ENCODE peak calls at places on chromosomes 16 and 17, in seven cellular contexts. O, J, F, P, L, C and R are unnamed samples.

GRCh38 chr17:67218385-67218950 is 26.5 kb downstream of the HELZ start:
- DNase-seq in O (no peak), J (no peak), F (no peak), P (no peak), L (no peak), C (no peak), R (no peak)

GRCh38 chr17:50117202-50118040 is 12.5 kb downstream of the SAMD14 start:
- DNase-seq in O (peak), J (peak), F (peak), P (peak), L (no peak), C (peak), R (no peak)

GRCh38 chr16:57661510-57661909 is 6.6 kb upstream of the ADGRG3 start:
- DNase-seq in O (no peak), J (no peak), F (no peak), P (no peak), L (no peak), C (peak), R (no peak)

GRCh38 chr16:81071816-81072215 is 5.2 kb downstream of the C16orf46 start:
- DNase-seq in O (no peak), J (no peak), F (peak), P (peak), L (no peak), C (no peak), R (no peak)

GRCh38 chr16:27482397-27483082 is 67.2 kb downstream of the GTF3C1 start:
- DNase-seq in O (no peak), J (no peak), F (no peak), P (no peak), L (no peak), C (no peak), R (no peak)

GRCh38 chr16:64585367-64585766 is 536.5 kb downstream of the CDH11 start:
- DNase-seq in O (no peak), J (no peak), F (no peak), P (no peak), L (no peak), C (no peak), R (no peak)

GRCh38 chr17:56786989-56787482 is 46.7 kb downstream of the C17orf67 start:
- DNase-seq in O (no peak), J (no peak), F (peak), P (peak), L (no peak), C (no peak), R (no peak)

GRCh38 chr17:34503804-34504203 is 75.6 kb upstream of the TMEM132E start:
- DNase-seq in O (no peak), J (no peak), F (no peak), P (no peak), L (no peak), C (no peak), R (no peak)

GRCh38 chr16:86575754-86576557 is 2.4 kb upstream of the FOXL1 start:
- DNase-seq in O (no peak), J (peak), F (peak), P (peak), L (no peak), C (peak), R (no peak)

GRCh38 chr17:31508310-31509094 is 117.0 kb downstream of the RAB11FIP4 start:
- DNase-seq in O (no peak), J (peak), F (peak), P (peak), L (no peak), C (peak), R (no peak)

GRCh38 chr17:45121055-45121454 is 11.3 kb downstream of the PLCD3 start:
- DNase-seq in O (no peak), J (no peak), F (no peak), P (no peak), L (no peak), C (peak), R (no peak)

GRCh38 chr17:39014044-39014794 is 47.0 kb upstream of the FBXO47 start:
- DNase-seq in O (no peak), J (no peak), F (peak), P (peak), L (no peak), C (no peak), R (no peak)

GRCh38 chr17:50532452-50533024 is at the start of gene EPN3:
- DNase-seq in O (no peak), J (peak), F (no peak), P (no peak), L (no peak), C (peak), R (no peak)

GRCh38 chr16:19330801-19331484 is 45.4 kb downstream of the CLEC19A start:
- DNase-seq in O (no peak), J (peak), F (peak), P (peak), L (no peak), C (no peak), R (no peak)

GRCh38 chr16:89048087-89048729 is 45.4 kb upstream of the ACSF3 start:
- DNase-seq in O (no peak), J (no peak), F (no peak), P (no peak), L (no peak), C (peak), R (peak)

GRCh38 chr16:27972500-27972899 is 91.0 kb downstream of the GSG1L start:
- DNase-seq in O (no peak), J (no peak), F (peak), P (peak), L (no peak), C (no peak), R (peak)

GRCh38 chr16:80006175-80006895 is 405.8 kb upstream of the MAF start:
- DNase-seq in O (peak), J (no peak), F (no peak), P (peak), L (no peak), C (no peak), R (no peak)

GRCh38 chr17:66537518-66537917 is 235.1 kb downstream of the PRKCA start:
- DNase-seq in O (no peak), J (no peak), F (no peak), P (no peak), L (no peak), C (no peak), R (no peak)

GRCh38 chr17:78925662-78926555 is 722 bp upstream of the TIMP2 start:
- DNase-seq in O (peak), J (peak), F (peak), P (peak), L (no peak), C (peak), R (peak)

GRCh38 chr17:34423978-34424813 is 61.2 kb upstream of the CCL1 start:
- DNase-seq in O (no peak), J (no peak), F (no peak), P (no peak), L (no peak), C (peak), R (no peak)

GRCh38 chr16:88804552-88805339 is 1.2 kb downstream of the CDT1 start:
- DNase-seq in O (peak), J (no peak), F (peak), P (no peak), L (no peak), C (peak), R (no peak)

GRCh38 chr16:2244301-2244700 is 7.1 kb downstream of the ECI1 start:
- DNase-seq in O (no peak), J (no peak), F (no peak), P (no peak), L (no peak), C (no peak), R (no peak)

GRCh38 chr16:84236671-84237070 is 3.1 kb downstream of the KCNG4 start:
- DNase-seq in O (no peak), J (no peak), F (no peak), P (no peak), L (no peak), C (peak), R (no peak)

GRCh38 chr16:11706180-11706742 is 36.4 kb downstream of the TXNDC11 start:
- DNase-seq in O (no peak), J (peak), F (no peak), P (no peak), L (no peak), C (no peak), R (no peak)

GRCh38 chr16:649646-650045 is 481 bp downstream of the WDR90 start:
- DNase-seq in O (no peak), J (no peak), F (no peak), P (no peak), L (no peak), C (no peak), R (no peak)

GRCh38 chr16:89476379-89476778 is 14.0 kb downstream of the ANKRD11 start:
- DNase-seq in O (no peak), J (peak), F (no peak), P (no peak), L (no peak), C (no peak), R (no peak)

GRCh38 chr17:63542942-63543821 is 7.1 kb upstream of the DCAF7 start:
- DNase-seq in O (no peak), J (peak), F (no peak), P (no peak), L (no peak), C (no peak), R (no peak)

GRCh38 chr16:23949630-23950290 is 114.0 kb downstream of the PRKCB start:
- DNase-seq in O (no peak), J (peak), F (no peak), P (no peak), L (no peak), C (peak), R (no peak)

GRCh38 chr17:27323538-27324212 is 29.8 kb downstream of the WSB1 start:
- DNase-seq in O (peak), J (peak), F (peak), P (peak), L (no peak), C (peak), R (peak)
- TF ChIP-seq EP300 in O (no peak), J (no peak), F (no peak), P (no peak), L (no peak), C (no peak), R (no peak)

GRCh38 chr17:2710075-2710803 is 1.3 kb downstream of the CLUH start:
- DNase-seq in O (no peak), J (no peak), F (no peak), P (no peak), L (no peak), C (no peak), R (peak)

GRCh38 chr17:2707721-2708584 is 3.6 kb downstream of the CLUH start:
- DNase-seq in O (no peak), J (peak), F (peak), P (peak), L (no peak), C (peak), R (peak)

GRCh38 chr17:2708585-2709172 is 2.9 kb downstream of the CLUH start:
- DNase-seq in O (no peak), J (no peak), F (no peak), P (no peak), L (no peak), C (peak), R (no peak)

GRCh38 chr17:2710804-2711607 is 558 bp downstream of the CLUH start:
- DNase-seq in O (peak), J (no peak), F (peak), P (no peak), L (no peak), C (peak), R (peak)

DNA sequence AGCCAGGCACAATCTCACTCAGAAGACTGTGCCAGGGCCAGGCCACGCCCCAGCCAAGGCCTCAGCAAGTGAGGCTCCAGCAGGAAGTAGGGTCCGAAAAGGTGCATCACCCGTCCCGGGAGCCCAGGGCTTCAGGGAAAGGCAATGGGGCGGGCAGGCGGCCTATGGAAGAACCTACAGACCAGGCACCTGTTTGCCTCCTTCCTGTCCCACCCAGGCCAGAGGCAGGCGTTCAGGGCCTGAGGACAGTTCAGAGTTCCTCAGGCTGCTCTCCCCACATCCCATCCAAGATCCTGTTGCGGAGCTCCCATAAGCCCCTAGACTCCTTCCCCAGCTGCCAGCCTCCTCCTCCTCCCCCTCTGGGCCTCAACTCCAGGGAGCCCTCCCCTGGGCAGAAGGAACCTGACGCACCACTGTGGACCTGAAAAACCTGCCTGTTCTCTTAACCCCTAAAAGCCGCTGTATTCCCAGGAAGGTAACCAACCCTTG is 2.3 kb downstream of the CLUH start:
- DNase-seq in O (no peak), J (peak), F (no peak), P (peak), L (no peak), C (peak), R (peak)
- TF ChIP-seq POLR2A in O (no peak), J (no peak), F (no peak), P (no peak), L (no peak), C (no peak), R (no peak)

GRCh38 chr17:8935194-8935593 is 30.3 kb downstream of the PIK3R5 start:
- DNase-seq in O (no peak), J (no peak), F (no peak), P (peak), L (no peak), C (no peak), R (no peak)

GRCh38 chr17:8927395-8927794 is 38.1 kb downstream of the PIK3R5 start:
- DNase-seq in O (no peak), J (no peak), F (no peak), P (no peak), L (no peak), C (no peak), R (no peak)

GRCh38 chr17:8928347-8928746 is 37.2 kb downstream of the PIK3R5 start:
- DNase-seq in O (no peak), J (no peak), F (no peak), P (no peak), L (no peak), C (no peak), R (no peak)

GRCh38 chr17:8925808-8926207 is 39.7 kb downstream of the PIK3R5 start:
- DNase-seq in O (no peak), J (no peak), F (no peak), P (no peak), L (no peak), C (no peak), R (no peak)

GRCh38 chr17:8930664-8931063 is 34.8 kb downstream of the PIK3R5 start:
- DNase-seq in O (no peak), J (no peak), F (no peak), P (no peak), L (no peak), C (no peak), R (no peak)
- H3K27ac ChIP-seq in O (no peak), J (no peak), F (no peak), P (no peak), L (no peak), C (no peak), R (no peak)

GRCh38 chr17:29616300-29617048 is 6.2 kb downstream of the CORO6 start:
- DNase-seq in O (no peak), J (no peak), F (no peak), P (no peak), L (no peak), C (no peak), R (no peak)

GRCh38 chr17:29618272-29619065 is 4.2 kb downstream of the CORO6 start:
- DNase-seq in O (no peak), J (no peak), F (no peak), P (no peak), L (no peak), C (no peak), R (peak)

GRCh38 chr17:29619251-29619650 is 3.5 kb downstream of the CORO6 start:
- DNase-seq in O (no peak), J (no peak), F (no peak), P (peak), L (no peak), C (no peak), R (peak)

GRCh38 chr17:29617125-29617480 is 5.6 kb downstream of the CORO6 start:
- DNase-seq in O (peak), J (peak), F (peak), P (peak), L (no peak), C (peak), R (peak)

DNA sequence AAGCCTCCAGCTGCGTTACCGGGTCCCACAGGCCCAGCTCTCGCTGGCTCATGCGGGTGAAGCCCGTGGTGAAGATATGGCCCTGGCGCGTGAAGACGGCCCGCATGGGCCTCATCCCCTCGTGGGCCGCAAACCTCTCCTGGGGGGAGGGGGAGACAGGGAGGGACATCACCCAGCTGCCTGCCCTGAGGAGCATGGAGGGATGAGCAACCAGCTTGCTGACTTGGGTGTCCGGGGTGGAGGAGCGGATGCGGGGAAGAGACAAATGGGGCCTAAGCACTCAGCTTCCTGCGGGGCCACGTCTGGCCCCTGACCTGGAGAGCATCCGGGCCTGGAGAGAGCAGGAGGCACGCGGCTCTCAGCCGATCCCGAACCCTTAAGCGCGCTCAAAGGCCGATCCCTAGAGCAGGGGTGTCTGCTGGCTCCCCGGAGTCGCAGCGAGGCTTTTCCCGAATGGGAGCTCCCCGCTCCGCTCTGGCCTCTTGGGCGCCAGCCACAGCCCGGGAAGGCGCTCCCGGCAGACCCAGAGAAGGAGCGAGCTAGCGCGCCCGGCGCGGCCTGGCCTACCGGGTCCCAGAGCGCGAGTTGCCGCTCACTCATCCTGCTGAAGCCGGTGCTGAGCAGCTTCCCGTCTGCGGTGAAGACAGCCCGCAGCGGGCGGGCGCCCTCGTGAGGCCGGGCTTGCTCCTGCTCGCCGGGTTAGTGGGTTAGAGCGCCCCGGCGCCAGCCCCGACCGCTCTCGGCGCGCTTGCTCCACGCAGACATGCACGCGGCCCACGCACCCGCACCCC is 5.0 kb downstream of the CORO6 start:
- DNase-seq in O (peak), J (peak), F (peak), P (peak), L (no peak), C (peak), R (peak)
- TF ChIP-seq EP300 in O (no peak), J (no peak), F (no peak), P (no peak), L (no peak), C (no peak), R (no peak)

DNA sequence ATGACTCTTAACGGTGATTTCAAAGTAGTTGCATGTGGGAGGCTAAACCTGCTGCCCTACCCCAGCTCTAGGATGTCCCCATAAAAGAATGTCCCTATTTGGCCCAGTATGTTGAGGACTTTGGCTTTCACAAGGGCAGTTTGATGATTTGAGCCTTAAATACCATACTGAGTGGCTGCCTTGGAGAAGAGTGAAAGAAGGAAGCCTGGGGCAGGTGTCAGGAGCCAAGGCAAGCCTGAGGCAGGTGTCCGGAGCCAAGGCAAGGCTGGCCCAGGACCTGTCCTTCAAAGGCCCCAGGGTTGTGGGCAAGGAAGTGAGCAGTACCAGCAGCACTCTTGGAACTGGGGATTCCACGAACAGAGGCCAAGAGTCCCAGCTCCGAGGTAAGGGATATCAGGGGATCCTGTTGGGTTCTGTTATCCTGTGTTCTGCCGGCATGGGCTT is 18.6 kb downstream of the ST6GALNAC2 start:
- DNase-seq in O (no peak), J (no peak), F (no peak), P (no peak), L (no peak), C (no peak), R (no peak)
- TF ChIP-seq POLR2A in O (no peak), J (no peak), F (no peak), P (no peak), L (peak), C (no peak), R (no peak)

GRCh38 chr17:29698019-29698777 is 75.5 kb upstream of the CORO6 start:
- DNase-seq in O (no peak), J (no peak), F (no peak), P (no peak), L (no peak), C (no peak), R (no peak)

GRCh38 chr17:29697371-29697770 is 74.7 kb upstream of the CORO6 start:
- DNase-seq in O (no peak), J (no peak), F (no peak), P (no peak), L (no peak), C (no peak), R (no peak)

GRCh38 chr17:29694923-29695563 is 72.3 kb upstream of the CORO6 start:
- DNase-seq in O (no peak), J (no peak), F (no peak), P (no peak), L (no peak), C (no peak), R (no peak)

GRCh38 chr17:29698837-29699236 is 76.1 kb upstream of the CORO6 start:
- DNase-seq in O (no peak), J (no peak), F (no peak), P (no peak), L (no peak), C (no peak), R (no peak)

DNA sequence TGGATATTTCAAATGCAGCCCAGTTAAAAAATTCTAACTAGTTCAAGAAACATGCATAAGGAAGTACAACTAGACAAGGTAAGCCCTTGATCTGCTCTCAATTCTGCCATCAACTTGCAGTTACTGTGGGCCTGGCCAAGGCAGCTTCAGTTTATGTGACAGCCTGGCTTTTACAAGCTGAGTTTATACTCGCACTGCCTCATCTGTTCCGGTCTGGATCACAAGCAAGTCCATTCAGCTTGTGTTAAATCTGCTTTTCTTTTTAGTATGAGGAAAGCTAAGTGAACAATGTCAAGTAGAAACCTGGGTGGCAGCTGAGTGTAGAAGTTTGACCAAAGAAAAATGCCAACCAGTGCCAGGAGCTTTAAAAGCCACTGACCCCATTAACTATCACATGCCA is 76.6 kb upstream of the CORO6 start:
- DNase-seq in O (no peak), J (no peak), F (no peak), P (no peak), L (no peak), C (no peak), R (no peak)
- H3K27ac ChIP-seq in O (no peak), J (no peak), F (no peak), P (no peak), L (no peak), C (no peak), R (peak)

GRCh38 chr17:6521636-6522035 is 34.7 kb downstream of the PITPNM3 start:
- DNase-seq in O (no peak), J (no peak), F (no peak), P (no peak), L (no peak), C (no peak), R (no peak)
- TF ChIP-seq EP300 in O (no peak), J (no peak), F (no peak), P (no peak), L (no peak), C (no peak), R (no peak)